ENCODE peak calls at places on chromosomes 16 and 17, in five cellular contexts. I is activated T-cell treated with anti-CD3 and anti-CD28 coated beads, Interleukin-2, amount 50 U/mL, for 72 hours; V is DMS 273 treated with DMSO at 0.1 percent for 48 hours; W is stimulated activated CD4-positive, alpha-beta T cell treated with anti-CD3 and anti-CD28 coated beads, Interleukin-15, amount 100 ng/mL, for 24 hours; M is M059J. R is an unnamed sample.
A peak's percentile ranks its signal among the peaks of the same experiment; 100 is the strongest.

GRCh38 chr17:19304209-19304608 is 58.3 kb downstream of the B9D1 start:
- DNase-seq in V (no peak), I (no peak), M (peak; percentile 87), W (no peak), R (peak; percentile 59)

GRCh38 chr17:57902800-57903759 is 52.1 kb downstream of the CUEDC1 start:
- DNase-seq in I (no peak), M (peak; percentile 95), V (no peak), W (no peak), R (peak; percentile 98)

GRCh38 chr17:49223517-49224197 is 6.9 kb downstream of the PHOSPHO1 start:
- DNase-seq in I (peak; percentile 80), M (peak; percentile 27), W (peak; percentile 80), V (no peak), R (no peak)

GRCh38 chr17:31564883-31565297 is 173.4 kb downstream of the RAB11FIP4 start:
- DNase-seq in W (no peak), I (no peak), M (peak; percentile 93), V (no peak), R (peak; percentile 45)

GRCh38 chr17:12744298-12744697 is 45.0 kb upstream of the ARHGAP44 start:
- DNase-seq in M (peak; percentile 33), I (no peak), V (no peak), W (no peak), R (no peak)

GRCh38 chr17:56891751-56892150 is 22.1 kb downstream of the TRIM25 start:
- DNase-seq in I (peak; percentile 61), V (no peak), W (peak; percentile 68), M (no peak), R (no peak)

GRCh38 chr17:79672496-79672895 is 58.2 kb upstream of the ENPP7 start:
- DNase-seq in M (no peak), I (no peak), V (no peak), W (no peak), R (no peak)

GRCh38 chr17:263773-264172 is 82.3 kb upstream of the DOC2B start:
- DNase-seq in M (no peak), V (no peak), W (no peak), I (no peak), R (no peak)

GRCh38 chr17:78995022-78995760 is 14.4 kb downstream of the CANT1 start:
- DNase-seq in M (no peak), W (no peak), V (no peak), I (no peak), R (no peak)

GRCh38 chr16:89562027-89562599 is 1.6 kb downstream of the RPL13 start:
- DNase-seq in W (peak; percentile 32), V (no peak), I (no peak), M (no peak), R (no peak)

GRCh38 chr17:21539146-21539545 is 153.2 kb upstream of the KCNJ18 start:
- DNase-seq in I (no peak), M (peak; percentile 62), W (no peak), V (no peak), R (no peak)

GRCh38 chr17:11928436-11928835 is 68.8 kb downstream of the ZNF18 start:
- DNase-seq in V (no peak), M (no peak), I (no peak), W (no peak), R (no peak)

GRCh38 chr16:71883193-71883848 is 661 bp downstream of the ZNF821 start:
- DNase-seq in M (peak; percentile 44), W (peak; percentile 63), I (peak; percentile 67), V (no peak), R (no peak)

GRCh38 chr17:78708510-78708973 is 73.5 kb downstream of the CYTH1 start:
- DNase-seq in M (peak; percentile 72), V (peak; percentile 56), W (peak; percentile 73), I (peak; percentile 63), R (peak; percentile 74)

GRCh38 chr17:66945451-66945850 is 19.1 kb upstream of the CACNG4 start:
- DNase-seq in I (no peak), W (no peak), V (no peak), M (peak; percentile 88), R (no peak)

GRCh38 chr16:52035406-52035805 is 511.5 kb downstream of the TOX3 start:
- DNase-seq in I (no peak), V (no peak), M (peak; percentile 51), W (no peak), R (peak; percentile 5)

GRCh38 chr17:49480833-49481615 is 14.1 kb upstream of the NGFR start:
- DNase-seq in M (no peak), I (no peak), W (no peak), V (no peak), R (no peak)